ENCODE peak calls at places on chromosomes 2 and 18, in nine cellular contexts. One of them, this sample, is unnamed.

GRCh38 chr2:239307921-239308620 is 92.7 kb downstream of the HDAC4 start:
- DNase-seq in GM23338: no peak
- DNase-seq in upper lobe of right lung: peak; percentile 42
- DNase-seq in left lung: no peak
- DNase-seq in psoas muscle: peak; percentile 75
- DNase-seq in CD8-positive, alpha-beta T cell: no peak
- DNase-seq in breast epithelium: no peak
- DNase-seq in heart right ventricle: no peak
- DNase-seq in thyroid gland: no peak
- DNase-seq in this sample: no peak

GRCh38 chr2:167551411-167551810 is 663.1 kb downstream of the XIRP2 start:
- DNase-seq in GM23338: no peak
- DNase-seq in heart right ventricle: no peak
- DNase-seq in CD8-positive, alpha-beta T cell: no peak
- DNase-seq in breast epithelium: no peak
- DNase-seq in psoas muscle: no peak
- DNase-seq in left lung: no peak
- DNase-seq in thyroid gland: no peak
- DNase-seq in upper lobe of right lung: no peak
- DNase-seq in this sample: no peak

GRCh38 chr2:177265386-177265690 is 811 bp upstream of the NFE2L2 start:
- DNase-seq in heart right ventricle: peak; percentile 70
- DNase-seq in left lung: peak; percentile 85
- DNase-seq in CD8-positive, alpha-beta T cell: no peak
- DNase-seq in breast epithelium: no peak
- DNase-seq in thyroid gland: no peak
- DNase-seq in GM23338: peak; percentile 48
- DNase-seq in psoas muscle: no peak
- DNase-seq in upper lobe of right lung: no peak
- DNase-seq in this sample: no peak

GRCh38 chr2:120398961-120399888 is 53.3 kb downstream of the INHBB start:
- DNase-seq in breast epithelium: peak; percentile 73
- DNase-seq in thyroid gland: peak; percentile 83
- DNase-seq in CD8-positive, alpha-beta T cell: no peak
- DNase-seq in psoas muscle: peak; percentile 32
- DNase-seq in heart right ventricle: no peak
- DNase-seq in left lung: no peak
- DNase-seq in upper lobe of right lung: peak; percentile 56
- DNase-seq in GM23338: no peak
- DNase-seq in this sample: no peak

GRCh38 chr2:23649819-23650218 is 264.8 kb downstream of the KLHL29 start:
- DNase-seq in breast epithelium: no peak
- DNase-seq in GM23338: no peak
- DNase-seq in heart right ventricle: peak; percentile 23
- DNase-seq in CD8-positive, alpha-beta T cell: no peak
- DNase-seq in left lung: peak; percentile 29
- DNase-seq in psoas muscle: no peak
- DNase-seq in upper lobe of right lung: no peak
- DNase-seq in thyroid gland: peak; percentile 89
- DNase-seq in this sample: no peak

GRCh38 chr2:33420726-33421125 is 55.7 kb upstream of the RASGRP3 start:
- DNase-seq in heart right ventricle: no peak
- DNase-seq in CD8-positive, alpha-beta T cell: no peak
- DNase-seq in psoas muscle: no peak
- DNase-seq in upper lobe of right lung: no peak
- DNase-seq in GM23338: no peak
- DNase-seq in left lung: no peak
- DNase-seq in thyroid gland: no peak
- DNase-seq in breast epithelium: no peak
- DNase-seq in this sample: no peak

GRCh38 chr2:96145028-96145939 is at the start of gene DUSP2:
- DNase-seq in upper lobe of right lung: peak; percentile 93
- DNase-seq in left lung: peak; percentile 95
- DNase-seq in psoas muscle: peak; percentile 87
- DNase-seq in CD8-positive, alpha-beta T cell: peak; percentile 84
- DNase-seq in GM23338: peak; percentile 74
- DNase-seq in breast epithelium: peak; percentile 89
- DNase-seq in heart right ventricle: peak; percentile 64
- DNase-seq in thyroid gland: peak; percentile 75
- DNase-seq in this sample: peak; percentile 22

GRCh38 chr2:191049728-191050639 is 36.0 kb upstream of the STAT1 start:
- DNase-seq in thyroid gland: no peak
- DNase-seq in heart right ventricle: no peak
- DNase-seq in psoas muscle: no peak
- DNase-seq in CD8-positive, alpha-beta T cell: no peak
- DNase-seq in left lung: no peak
- DNase-seq in breast epithelium: no peak
- DNase-seq in upper lobe of right lung: no peak
- DNase-seq in GM23338: no peak
- DNase-seq in this sample: peak; percentile 65

GRCh38 chr2:176507736-176508135 is 238.5 kb downstream of the MTX2 start:
- DNase-seq in psoas muscle: no peak
- DNase-seq in left lung: no peak
- DNase-seq in breast epithelium: no peak
- DNase-seq in upper lobe of right lung: no peak
- DNase-seq in heart right ventricle: no peak
- DNase-seq in GM23338: no peak
- DNase-seq in CD8-positive, alpha-beta T cell: no peak
- DNase-seq in thyroid gland: no peak
- DNase-seq in this sample: no peak

GRCh38 chr2:200348897-200349563 is 42.5 kb downstream of the SPATS2L start:
- DNase-seq in upper lobe of right lung: no peak
- DNase-seq in GM23338: no peak
- DNase-seq in thyroid gland: no peak
- DNase-seq in heart right ventricle: no peak
- DNase-seq in left lung: no peak
- DNase-seq in breast epithelium: no peak
- DNase-seq in psoas muscle: no peak
- DNase-seq in CD8-positive, alpha-beta T cell: no peak
- DNase-seq in this sample: no peak

GRCh38 chr2:45192481-45192880 is 183.2 kb upstream of the SIX2 start:
- DNase-seq in heart right ventricle: no peak
- DNase-seq in CD8-positive, alpha-beta T cell: no peak
- DNase-seq in thyroid gland: no peak
- DNase-seq in GM23338: no peak
- DNase-seq in psoas muscle: no peak
- DNase-seq in breast epithelium: no peak
- DNase-seq in left lung: no peak
- DNase-seq in upper lobe of right lung: no peak
- DNase-seq in this sample: no peak

DNA sequence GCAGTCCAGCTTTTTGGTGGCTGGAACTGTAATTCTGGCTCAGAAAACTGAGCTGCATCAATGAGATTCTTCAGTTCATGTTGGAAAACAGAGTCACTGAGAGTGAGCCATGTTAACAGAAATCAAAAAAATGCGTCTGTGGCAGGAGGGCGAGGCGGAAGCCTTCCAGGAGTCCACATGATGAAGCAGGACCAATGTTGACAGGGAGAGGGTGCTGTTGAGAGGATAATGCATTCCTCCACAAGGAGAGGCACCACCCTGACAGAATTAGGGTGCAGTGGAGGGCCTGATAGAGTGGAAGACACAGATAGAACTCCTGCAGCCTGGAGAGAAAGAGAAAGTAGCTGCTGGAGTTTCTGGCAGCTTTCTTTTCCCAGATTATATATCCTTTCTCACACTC is 111.5 kb downstream of the MGAT5 start:
- DNase-seq in psoas muscle: no peak
- DNase-seq in breast epithelium: no peak
- DNase-seq in thyroid gland: no peak
- DNase-seq in heart right ventricle: no peak
- DNase-seq in upper lobe of right lung: no peak
- DNase-seq in GM23338: peak; percentile 62
- DNase-seq in left lung: no peak
- DNase-seq in CD8-positive, alpha-beta T cell: no peak
- DNase-seq in this sample: no peak
- TF ChIP-seq CTCF in psoas muscle: no peak
- TF ChIP-seq CTCF in breast epithelium: no peak
- TF ChIP-seq CTCF in thyroid gland: no peak
- TF ChIP-seq CTCF in heart right ventricle: no peak
- TF ChIP-seq CTCF in upper lobe of right lung: peak; percentile 4
- TF ChIP-seq CTCF in GM23338: peak; percentile 54
- TF ChIP-seq CTCF in left lung: no peak
- TF ChIP-seq CTCF in CD8-positive, alpha-beta T cell: no peak
- TF ChIP-seq CTCF in this sample: peak; percentile 33

GRCh38 chr18:63113899-63114565 is 205.5 kb downstream of the BCL2 start:
- DNase-seq in psoas muscle: no peak
- DNase-seq in heart right ventricle: no peak
- DNase-seq in left lung: no peak
- DNase-seq in breast epithelium: no peak
- DNase-seq in GM23338: no peak
- DNase-seq in CD8-positive, alpha-beta T cell: no peak
- DNase-seq in thyroid gland: no peak
- DNase-seq in upper lobe of right lung: no peak
- DNase-seq in this sample: no peak
- H3K4me3 ChIP-seq in psoas muscle: no peak overlapping the region
- H3K4me3 ChIP-seq in heart right ventricle: no peak overlapping the region
- H3K4me3 ChIP-seq in left lung: no peak overlapping the region
- H3K4me3 ChIP-seq in breast epithelium: no peak overlapping the region
- H3K4me3 ChIP-seq in GM23338: no peak overlapping the region
- H3K4me3 ChIP-seq in CD8-positive, alpha-beta T cell: no peak overlapping the region
- H3K4me3 ChIP-seq in thyroid gland: no peak overlapping the region
- H3K4me3 ChIP-seq in upper lobe of right lung: no peak overlapping the region
- H3K4me3 ChIP-seq in this sample: no peak overlapping the region

DNA sequence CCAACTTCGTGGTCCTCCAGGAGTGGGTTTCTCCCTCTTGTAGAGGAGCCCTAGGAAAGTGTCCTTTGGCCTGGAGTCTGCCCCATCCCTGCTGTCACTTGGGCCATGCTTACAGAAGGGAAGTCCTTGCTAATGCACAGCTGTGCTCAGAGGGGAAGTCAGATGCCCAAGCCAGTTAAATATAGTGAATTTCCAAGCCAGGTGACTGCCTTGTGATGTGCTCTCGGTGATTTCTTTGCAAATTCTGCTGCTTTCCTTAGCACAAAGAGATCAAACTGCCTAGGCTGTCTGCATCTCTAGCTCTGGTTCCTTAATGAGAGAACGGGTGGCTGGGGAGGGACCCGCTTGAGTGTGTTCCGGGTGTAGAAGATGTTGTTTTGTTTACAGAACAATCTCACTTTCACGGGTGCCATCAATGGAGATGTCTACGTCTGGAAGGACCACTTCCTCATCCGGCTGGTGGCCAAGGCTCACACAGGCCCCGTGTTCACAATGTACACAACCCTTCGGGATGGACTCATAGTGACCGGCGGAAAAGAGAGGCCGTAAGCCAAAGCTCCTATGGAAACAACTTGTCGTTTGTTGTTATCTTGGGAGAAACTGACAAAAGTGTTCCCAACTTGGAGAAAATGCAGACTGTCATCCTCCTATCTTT is 91.4 kb downstream of the RTN4 start:
- DNase-seq in GM23338: no peak
- DNase-seq in breast epithelium: no peak
- DNase-seq in left lung: no peak
- DNase-seq in thyroid gland: no peak
- DNase-seq in CD8-positive, alpha-beta T cell: no peak
- DNase-seq in heart right ventricle: no peak
- DNase-seq in psoas muscle: no peak
- DNase-seq in upper lobe of right lung: no peak
- DNase-seq in this sample: no peak
- H3K27ac ChIP-seq in GM23338: no peak overlapping the region
- H3K27ac ChIP-seq in breast epithelium: no peak overlapping the region
- H3K27ac ChIP-seq in left lung: no peak overlapping the region
- H3K27ac ChIP-seq in thyroid gland: no peak overlapping the region
- H3K27ac ChIP-seq in CD8-positive, alpha-beta T cell: no peak overlapping the region
- H3K27ac ChIP-seq in heart right ventricle: no peak overlapping the region
- H3K27ac ChIP-seq in psoas muscle: no peak overlapping the region
- H3K27ac ChIP-seq in upper lobe of right lung: no peak overlapping the region
- H3K27ac ChIP-seq in this sample: no peak overlapping the region

GRCh38 chr2:168702579-168702978 is 99.9 kb upstream of the NOSTRIN start:
- DNase-seq in left lung: no peak
- DNase-seq in upper lobe of right lung: no peak
- DNase-seq in breast epithelium: no peak
- DNase-seq in CD8-positive, alpha-beta T cell: no peak
- DNase-seq in heart right ventricle: no peak
- DNase-seq in thyroid gland: no peak
- DNase-seq in GM23338: no peak
- DNase-seq in psoas muscle: no peak
- DNase-seq in this sample: no peak

GRCh38 chr2:168703926-168704325 is 98.5 kb upstream of the NOSTRIN start:
- DNase-seq in CD8-positive, alpha-beta T cell: no peak
- DNase-seq in heart right ventricle: no peak
- DNase-seq in thyroid gland: no peak
- DNase-seq in psoas muscle: no peak
- DNase-seq in breast epithelium: no peak
- DNase-seq in GM23338: no peak
- DNase-seq in upper lobe of right lung: no peak
- DNase-seq in left lung: no peak
- DNase-seq in this sample: no peak

GRCh38 chr2:168708099-168708498 is 94.3 kb upstream of the NOSTRIN start:
- DNase-seq in psoas muscle: no peak
- DNase-seq in GM23338: no peak
- DNase-seq in breast epithelium: no peak
- DNase-seq in upper lobe of right lung: no peak
- DNase-seq in left lung: no peak
- DNase-seq in CD8-positive, alpha-beta T cell: no peak
- DNase-seq in heart right ventricle: no peak
- DNase-seq in thyroid gland: no peak
- DNase-seq in this sample: no peak

GRCh38 chr2:168706806-168707205 is 95.6 kb upstream of the NOSTRIN start:
- DNase-seq in heart right ventricle: no peak
- DNase-seq in GM23338: no peak
- DNase-seq in CD8-positive, alpha-beta T cell: no peak
- DNase-seq in upper lobe of right lung: no peak
- DNase-seq in psoas muscle: no peak
- DNase-seq in left lung: no peak
- DNase-seq in thyroid gland: no peak
- DNase-seq in breast epithelium: no peak
- DNase-seq in this sample: no peak

DNA sequence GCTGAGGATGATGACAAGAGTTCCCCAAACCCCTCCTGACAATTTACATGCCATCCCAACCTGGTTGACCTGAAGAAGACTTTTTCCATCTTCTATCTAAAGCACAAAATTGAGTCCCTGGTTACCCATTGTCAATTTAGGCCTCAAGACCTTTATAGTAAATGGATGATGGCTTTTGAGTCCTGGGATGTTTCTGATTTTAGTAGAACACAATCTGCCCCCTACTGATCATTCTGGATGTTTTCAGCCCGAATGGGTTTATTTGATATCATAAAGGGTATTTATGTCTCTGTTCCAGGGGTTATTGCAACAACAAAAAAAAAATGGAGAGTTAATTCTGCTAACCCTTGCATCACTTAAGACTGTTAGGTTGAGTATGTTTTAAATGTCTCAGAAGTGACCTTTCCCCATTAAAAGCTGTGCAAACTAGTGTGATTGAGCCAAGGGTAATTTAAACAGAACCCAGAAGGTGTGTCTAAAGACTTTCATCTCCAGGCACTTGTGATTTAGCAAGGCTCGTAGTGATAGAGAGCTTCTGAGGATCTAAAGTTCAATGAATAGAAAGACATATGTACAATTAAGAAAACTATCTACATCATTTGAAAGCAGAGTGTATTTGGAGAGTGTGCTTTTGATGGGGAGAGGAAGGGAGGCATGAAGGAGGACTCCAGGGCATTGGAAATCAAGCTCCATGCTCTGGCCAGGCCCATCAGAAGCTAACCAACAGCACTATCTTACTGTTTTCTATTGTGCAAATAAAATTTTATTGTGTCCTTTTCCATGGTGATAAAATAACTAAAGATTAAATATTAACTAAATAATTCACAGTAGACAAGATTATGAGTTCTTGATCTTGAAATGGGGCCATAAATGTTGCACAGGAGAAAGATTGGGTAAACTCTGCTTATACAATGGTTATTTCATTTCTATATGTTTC is 96.6 kb upstream of the NOSTRIN start:
- DNase-seq in left lung: no peak
- DNase-seq in upper lobe of right lung: no peak
- DNase-seq in breast epithelium: no peak
- DNase-seq in CD8-positive, alpha-beta T cell: no peak
- DNase-seq in psoas muscle: no peak
- DNase-seq in heart right ventricle: no peak
- DNase-seq in thyroid gland: no peak
- DNase-seq in GM23338: peak; percentile 68
- DNase-seq in this sample: no peak
- TF ChIP-seq CTCF in left lung: no peak
- TF ChIP-seq CTCF in upper lobe of right lung: peak; percentile 28
- TF ChIP-seq CTCF in breast epithelium: no peak
- TF ChIP-seq CTCF in CD8-positive, alpha-beta T cell: no peak
- TF ChIP-seq CTCF in psoas muscle: no peak
- TF ChIP-seq CTCF in heart right ventricle: no peak
- TF ChIP-seq CTCF in thyroid gland: peak; percentile 9
- TF ChIP-seq CTCF in GM23338: peak; percentile 79
- TF ChIP-seq CTCF in this sample: peak; percentile 44

This sample was measured in brain microvascular endothelial cell.